ENCODE peak calls at places on chromosomes 11 and 22, in ten cellular contexts. C is activated CD8-positive, alpha-beta T cell treated with anti-CD3 and anti-CD28 coated beads for 36 hours; N is kidney epithelial cell; Q is NCI-H510A treated with DMSO at 0.1 percent for 48 hours; I is ELF-1; Y is ovary; P is GM13977; G is lower leg skin; T is NCI-H2081; M is SHP77. X is an unnamed sample.

GRCh38 chr11:114296979-114297372 is 777 bp downstream of the NNMT start:
- DNase-seq in C (no peak), I (no peak), G (no peak), Q (no peak), Y (no peak), N (no peak), M (no peak), T (no peak), P (no peak), X (no peak)

GRCh38 chr11:109426442-109426841 is 4.5 kb downstream of the C11orf87 start:
- DNase-seq in P (no peak), Q (peak), C (no peak), I (no peak), G (no peak), M (peak), N (no peak), T (peak), Y (no peak), X (no peak)

GRCh38 chr22:49355206-49355920 is 472.3 kb downstream of the BRD1 start:
- DNase-seq in G (no peak), T (no peak), Q (no peak), P (no peak), I (no peak), N (no peak), M (no peak), Y (no peak), C (no peak), X (no peak)

GRCh38 chr11:86738615-86739014 is 61.7 kb upstream of the PRSS23 start:
- DNase-seq in T (no peak), M (no peak), Q (no peak), P (no peak), Y (no peak), G (no peak), I (no peak), C (no peak), N (no peak), X (no peak)

GRCh38 chr11:130465259-130465658 is 16.8 kb downstream of the ADAMTS15 start:
- DNase-seq in M (no peak), G (no peak), Q (no peak), C (no peak), N (no peak), I (no peak), P (no peak), Y (no peak), T (no peak), X (no peak)

GRCh38 chr11:124900464-124900863 is 2.8 kb upstream of the ROBO4 start:
- DNase-seq in M (no peak), C (no peak), P (no peak), T (no peak), Y (no peak), Q (no peak), I (peak), G (no peak), N (peak), X (no peak)

GRCh38 chr11:103441021-103441420 is 331.8 kb downstream of the DYNC2H1 start:
- DNase-seq in G (no peak), P (no peak), Y (no peak), M (no peak), I (no peak), Q (no peak), C (no peak), N (no peak), T (no peak), X (no peak)

GRCh38 chr11:60128376-60128775 is 39.9 kb downstream of the MS4A2 start:
- DNase-seq in C (no peak), T (no peak), N (no peak), M (no peak), G (no peak), Y (no peak), I (no peak), P (no peak), Q (no peak), X (no peak)

GRCh38 chr11:70307176-70307575 is 36.7 kb downstream of the PPFIA1 start:
- DNase-seq in P (no peak), T (no peak), Q (no peak), C (no peak), Y (no peak), G (no peak), N (no peak), M (no peak), I (no peak), X (no peak)

GRCh38 chr11:58631378-58631777 is 8.9 kb downstream of the CNTF start:
- DNase-seq in Y (no peak), N (no peak), Q (no peak), T (no peak), I (no peak), C (no peak), G (no peak), M (no peak), P (no peak), X (no peak)

GRCh38 chr11:11770274-11770673 is 71.5 kb upstream of the USP47 start:
- DNase-seq in T (no peak), C (no peak), P (no peak), G (no peak), Y (no peak), I (no peak), N (no peak), M (no peak), Q (no peak), X (no peak)

X was measured in naive thymus-derived CD4-positive, alpha-beta T cell.